ENCODE peak calls at places on chromosomes 1 and 21, in four cellular contexts. P is K562, X is GM12878, Z is HepG2. W is an unnamed sample.

GRCh38 chr1:228095938-228096337 is 7.2 kb downstream of the C1orf35 start:
- DNase-seq in P (no peak), X (no peak), Z (no peak), W (peak)

GRCh38 chr1:85628791-85629531 is 48.4 kb downstream of the CCN1 start:
- DNase-seq in P (peak), X (no peak), Z (peak), W (no peak)

GRCh38 chr21:37047079-37047478 is 25.8 kb downstream of the PIGP start:
- DNase-seq in P (no peak), X (no peak), Z (no peak), W (no peak)

GRCh38 chr1:164648211-164649080 is 89.5 kb downstream of the PBX1 start:
- DNase-seq in P (no peak), X (no peak), Z (no peak), W (peak)

GRCh38 chr1:201739492-201740085 is 89.4 kb upstream of the IPO9 start:
- DNase-seq in P (no peak), X (no peak), Z (no peak), W (peak)

GRCh38 chr1:167627865-167628641 is 2.0 kb upstream of the RCSD1 start:
- DNase-seq in P (peak), X (peak), Z (peak), W (no peak)

GRCh38 chr1:4684142-4684541 is 29.7 kb downstream of the AJAP1 start:
- DNase-seq in P (no peak), X (no peak), Z (no peak), W (no peak)

GRCh38 chr21:37367301-37367757 is 756 bp downstream of the DYRK1A start:
- DNase-seq in P (no peak), X (no peak), Z (no peak), W (peak)

GRCh38 chr1:30908886-30909777 is 574 bp upstream of the SDC3 start:
- DNase-seq in P (no peak), X (no peak), Z (no peak), W (no peak)

GRCh38 chr1:39995973-39996393 is 41.0 kb downstream of the MFSD2A start:
- DNase-seq in P (no peak), X (peak), Z (no peak), W (no peak)

GRCh38 chr1:205588691-205589445 is 42.9 kb downstream of the ELK4 start:
- DNase-seq in P (peak), X (no peak), Z (peak), W (no peak)

GRCh38 chr1:17880429-17880828 is 125.3 kb downstream of the ACTL8 start:
- DNase-seq in P (no peak), X (no peak), Z (no peak), W (no peak)

GRCh38 chr1:62209931-62210595 is 15.4 kb downstream of the L1TD1 start:
- DNase-seq in P (no peak), X (no peak), Z (no peak), W (no peak)

GRCh38 chr21:17612023-17612564 is 607 bp downstream of the BTG3 start:
- DNase-seq in P (no peak), X (no peak), Z (no peak), W (peak)

GRCh38 chr1:227219715-227220292 is 98.5 kb downstream of the CDC42BPA start:
- DNase-seq in P (no peak), X (no peak), Z (no peak), W (no peak)

GRCh38 chr1:153306303-153307220 is 6.2 kb downstream of the PGLYRP3 start:
- DNase-seq in P (no peak), X (no peak), Z (no peak), W (no peak)
- TF ChIP-seq USF2 in P (no peak), X (no peak), Z (no peak), W (no peak)

DNA sequence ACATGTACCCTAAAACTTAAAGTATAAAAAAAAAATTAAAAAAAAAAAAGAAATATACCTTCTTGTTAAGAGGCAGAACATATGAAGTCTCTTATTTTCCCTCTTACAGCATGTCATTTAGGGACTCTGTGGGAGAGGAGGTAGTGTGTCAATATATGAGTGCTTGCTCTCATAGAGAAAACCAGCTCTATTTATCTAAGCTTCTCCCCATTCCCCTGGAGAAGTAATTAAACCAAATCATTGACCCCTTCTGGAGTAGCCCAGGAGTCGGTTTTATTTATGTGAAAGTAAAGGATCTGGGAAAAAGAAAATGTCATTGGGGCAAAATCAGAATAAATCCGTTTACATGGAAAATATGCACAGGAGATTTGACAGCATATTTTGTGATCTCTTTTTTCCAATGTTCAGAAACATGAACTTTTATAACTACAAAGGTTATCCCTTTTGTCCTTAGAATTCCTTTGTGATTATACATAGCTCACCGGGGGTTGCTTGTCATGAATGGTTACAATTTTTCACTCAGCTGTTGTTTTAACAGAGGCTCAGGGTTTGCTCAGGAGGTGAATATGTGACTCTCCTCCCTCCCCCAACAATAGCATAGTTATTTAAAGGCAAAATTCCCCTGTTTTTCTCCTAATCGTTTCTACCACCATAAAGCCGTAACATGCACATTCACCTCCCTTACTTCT is 114.5 kb upstream of the C1orf21 start:
- DNase-seq in P (no peak), X (no peak), Z (no peak), W (no peak)
- TF ChIP-seq NFIC in P (no peak), X (no peak), Z (no peak), W (no peak)

DNA sequence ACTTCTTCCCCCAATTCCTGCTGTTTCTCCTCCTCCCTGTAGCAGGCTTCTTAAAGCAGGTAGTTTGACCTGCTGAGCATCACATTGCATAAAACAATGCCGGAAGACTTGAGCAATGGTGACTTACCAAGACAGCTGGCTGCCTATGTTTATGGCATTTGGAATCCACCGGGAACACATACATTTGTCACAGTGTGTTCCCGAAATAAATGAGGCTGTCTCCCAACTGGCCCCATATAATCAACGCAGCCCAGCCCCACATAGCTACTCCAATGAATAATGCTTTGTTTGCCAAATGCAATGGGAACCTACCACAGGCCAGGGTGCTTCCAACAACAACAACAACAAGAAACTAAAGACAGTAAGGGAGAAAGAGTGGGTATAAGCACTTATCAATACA is 186.1 kb upstream of the MAP1LC3C start:
- DNase-seq in P (no peak), X (no peak), Z (no peak), W (no peak)
- TF ChIP-seq USF2 in P (no peak), X (no peak), Z (no peak), W (no peak)

GRCh38 chr21:33075596-33076195 is 5.8 kb downstream of the OLIG1 start:
- DNase-seq in P (no peak), X (no peak), Z (no peak), W (no peak)

GRCh38 chr21:33080376-33080775 is 10.4 kb downstream of the OLIG1 start:
- DNase-seq in P (no peak), X (no peak), Z (no peak), W (no peak)

GRCh38 chr21:33076600-33077329 is 6.8 kb downstream of the OLIG1 start:
- DNase-seq in P (no peak), X (no peak), Z (no peak), W (no peak)

GRCh38 chr21:33080776-33081175 is 10.8 kb downstream of the OLIG1 start:
- DNase-seq in P (no peak), X (no peak), Z (no peak), W (no peak)

DNA sequence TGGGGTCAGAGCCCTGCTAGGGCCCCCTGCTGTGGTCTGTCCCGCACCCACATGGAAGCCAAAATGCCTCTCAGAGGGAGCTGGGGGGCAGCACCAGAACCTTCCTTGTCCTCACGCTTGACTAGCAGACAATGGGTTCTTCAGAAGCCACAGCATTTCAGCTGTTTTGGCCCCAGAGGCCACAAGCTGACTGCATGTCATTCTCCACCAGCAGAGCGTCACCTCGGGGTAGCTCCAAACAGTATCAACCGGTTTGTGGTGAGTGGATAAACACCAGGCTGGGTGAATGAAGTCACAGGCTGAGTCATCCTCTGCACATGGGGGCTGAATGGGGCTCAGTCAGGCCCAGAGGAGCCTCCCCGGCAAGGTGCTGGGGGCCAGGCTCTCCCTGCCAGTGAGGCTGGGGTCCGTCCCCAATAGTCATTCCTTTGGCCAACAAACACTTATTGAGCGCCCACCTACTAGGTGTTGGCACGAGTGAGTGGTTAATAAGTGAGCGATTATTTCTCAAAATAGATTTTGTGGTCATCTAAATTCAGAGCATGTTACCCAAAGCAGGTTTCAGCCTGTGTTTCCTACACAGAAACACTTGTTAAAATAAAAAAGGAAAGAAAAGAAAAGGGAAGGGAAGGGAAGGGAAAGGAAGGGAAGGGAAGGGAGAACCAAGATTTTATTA is 9.1 kb downstream of the OLIG1 start:
- DNase-seq in P (peak), X (peak), Z (peak), W (no peak)
- TF ChIP-seq NFIC in P (no peak), X (peak), Z (no peak), W (no peak)

GRCh38 chr1:1361982-1362423 is 3.6 kb upstream of the MXRA8 start:
- DNase-seq in P (no peak), X (no peak), Z (peak), W (no peak)

GRCh38 chr1:1361233-1361981 is 3.1 kb upstream of the MXRA8 start:
- DNase-seq in P (no peak), X (no peak), Z (no peak), W (no peak)

GRCh38 chr1:1359316-1359667 is 937 bp upstream of the MXRA8 start:
- DNase-seq in P (no peak), X (no peak), Z (no peak), W (no peak)

GRCh38 chr1:1359668-1360468 is 1.5 kb upstream of the MXRA8 start:
- DNase-seq in P (no peak), X (no peak), Z (peak), W (peak)

GRCh38 chr1:1360511-1361169 is 2.3 kb upstream of the MXRA8 start:
- DNase-seq in P (no peak), X (no peak), Z (peak), W (peak)
- TF ChIP-seq USF2 in P (no peak), X (no peak), Z (no peak), W (no peak)

DNA sequence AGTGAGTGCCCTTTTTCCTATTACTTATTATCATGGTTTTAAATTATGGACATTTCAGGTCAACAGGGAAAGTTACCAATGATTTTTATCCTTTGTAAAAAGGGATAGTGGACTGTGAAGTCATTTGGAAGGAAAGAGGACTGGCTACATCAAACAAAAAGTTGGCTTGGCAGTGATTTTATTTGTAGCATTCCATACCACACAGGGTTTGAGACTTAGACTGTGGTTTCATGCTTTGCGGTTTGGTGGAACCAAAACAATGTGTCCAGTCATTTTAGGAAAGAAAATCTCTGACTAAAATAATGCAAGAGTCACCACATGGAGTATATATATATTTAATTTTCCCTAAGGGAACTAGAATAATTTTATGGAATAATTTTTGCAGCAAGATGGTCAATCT is 239.5 kb downstream of the HMCN1 start:
- DNase-seq in P (no peak), X (no peak), Z (no peak), W (no peak)
- TF ChIP-seq NFIC in P (no peak), X (no peak), Z (no peak), W (peak)

GRCh38 chr1:197081117-197081753 is 14.2 kb upstream of the F13B start:
- DNase-seq in P (no peak), X (no peak), Z (no peak), W (no peak)
- TF ChIP-seq USF2 in P (no peak), X (no peak), Z (no peak), W (no peak)

GRCh38 chr1:173405758-173406344 is 71.3 kb upstream of the PRDX6 start:
- DNase-seq in P (no peak), X (no peak), Z (no peak), W (no peak)

GRCh38 chr1:173408886-173409285 is 68.2 kb upstream of the PRDX6 start:
- DNase-seq in P (no peak), X (no peak), Z (no peak), W (no peak)

GRCh38 chr1:173405281-173405680 is 71.9 kb upstream of the PRDX6 start:
- DNase-seq in P (no peak), X (no peak), Z (no peak), W (no peak)

GRCh38 chr1:173407846-173408245 is 69.3 kb upstream of the PRDX6 start:
- DNase-seq in P (no peak), X (no peak), Z (no peak), W (no peak)

DNA sequence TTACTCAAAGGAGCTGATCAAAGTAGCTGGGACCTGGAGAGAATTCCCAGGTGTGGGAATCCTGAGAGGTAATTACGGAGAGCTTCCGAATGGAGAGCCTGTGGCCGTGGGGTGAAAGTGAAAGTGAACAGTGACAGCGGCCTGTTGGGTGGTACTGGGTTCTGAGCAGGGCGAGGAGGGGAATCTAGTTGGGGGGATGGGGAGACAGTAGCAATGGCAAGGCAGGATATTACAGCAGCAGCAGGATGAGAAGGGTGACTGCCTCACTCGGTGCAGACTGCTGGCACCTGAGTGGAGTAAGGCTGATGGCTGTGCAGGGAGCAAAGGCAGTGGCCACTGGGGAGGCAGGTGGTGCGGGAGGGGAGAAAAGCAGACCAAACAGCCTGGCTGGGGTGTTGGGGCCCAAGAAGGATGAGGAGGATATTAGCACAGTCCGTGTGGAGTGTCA is 70.3 kb upstream of the PRDX6 start:
- DNase-seq in P (no peak), X (no peak), Z (no peak), W (no peak)
- TF ChIP-seq NFIC in P (no peak), X (no peak), Z (no peak), W (no peak)

W was measured in SK-N-SH.